ENCODE peak calls at places on chromosomes 13 and 19, in four cellular contexts. C, A, S and V are unnamed samples.

GRCh38 chr19:23956051-23956450 is 41.4 kb downstream of the ZNF726 start:
- DNase-seq in A (no peak), S (no peak), C (no peak), V (no peak)

GRCh38 chr13:84925443-84925842 is 873.8 kb downstream of the SLITRK6 start:
- DNase-seq in S (peak; percentile 52), C (no peak), A (no peak), V (no peak)

GRCh38 chr13:99614465-99614885 is 113.2 kb downstream of the TM9SF2 start:
- DNase-seq in S (peak; percentile 91), A (no peak), C (no peak), V (no peak)

GRCh38 chr19:8615022-8615421 is 4.5 kb upstream of the ADAMTS10 start:
- DNase-seq in C (no peak), A (no peak), S (no peak), V (no peak)

GRCh38 chr19:29510701-29511265 is 15.0 kb upstream of the VSTM2B start:
- DNase-seq in A (peak; percentile 57), C (peak; percentile 16), S (no peak), V (no peak)

GRCh38 chr13:39023316-39023715 is 14.6 kb downstream of the PROSER1 start:
- DNase-seq in A (no peak), C (no peak), S (no peak), V (no peak)

GRCh38 chr19:3193256-3194062 is 7.7 kb downstream of the NCLN start:
- DNase-seq in C (no peak), A (peak; percentile 70), S (no peak), V (no peak)

GRCh38 chr13:80778302-80778701 is 437.4 kb upstream of the SPRY2 start:
- DNase-seq in A (no peak), S (peak; percentile 52), C (no peak), V (no peak)

GRCh38 chr13:44211286-44211685 is 162.3 kb upstream of the SERP2 start:
- DNase-seq in C (no peak), A (no peak), S (no peak), V (no peak)

GRCh38 chr19:21482863-21483276 is 22.5 kb upstream of the ZNF429 start:
- DNase-seq in C (peak; percentile 80), S (no peak), A (peak; percentile 88), V (peak; percentile 63)

GRCh38 chr13:98664510-98664909 is 87.6 kb upstream of the STK24 start:
- DNase-seq in S (no peak), C (no peak), A (no peak), V (no peak)

GRCh38 chr13:23427342-23428182 is 5.9 kb downstream of the SACS start:
- DNase-seq in A (no peak), S (peak; percentile 69), C (no peak), V (no peak)

GRCh38 chr19:34732548-34733255 is 1.3 kb upstream of the ZNF181 start:
- DNase-seq in C (no peak), A (no peak), S (no peak), V (no peak)

GRCh38 chr19:4742717-4743646 is 19.3 kb upstream of the DPP9 start:
- DNase-seq in A (no peak), S (no peak), C (no peak), V (no peak)

GRCh38 chr13:21309542-21310172 is 133.2 kb downstream of the MRPL57 start:
- DNase-seq in C (no peak), S (no peak), A (no peak), V (no peak)

GRCh38 chr13:94712287-94712811 is at the start of gene SOX21:
- DNase-seq in S (peak; percentile 28), A (no peak), C (no peak), V (no peak)

GRCh38 chr13:90302113-90302512 is 1045.4 kb upstream of the MIR17HG start:
- DNase-seq in A (no peak), S (peak; percentile 67), C (no peak), V (no peak)

GRCh38 chr13:31870511-31870910 is 131.2 kb downstream of the RXFP2 start:
- DNase-seq in C (no peak), S (peak; percentile 14), A (no peak), V (no peak)

GRCh38 chr13:101654916-101655315 is 202.4 kb downstream of the ITGBL1 start:
- DNase-seq in A (no peak), C (no peak), S (no peak), V (no peak)

GRCh38 chr13:26401578-26402021 is 147.7 kb downstream of the CDK8 start:
- DNase-seq in A (no peak), C (no peak), S (no peak), V (no peak)

GRCh38 chr19:16779539-16780163 is 49.5 kb upstream of the SIN3B start:
- DNase-seq in A (no peak), C (no peak), S (no peak), V (no peak)

GRCh38 chr13:53165201-53165600 is 136.6 kb downstream of the OLFM4 start:
- DNase-seq in C (no peak), A (no peak), S (no peak), V (no peak)

GRCh38 chr13:26048745-26049144 is 3.1 kb downstream of the SHISA2 start:
- DNase-seq in S (no peak), C (no peak), A (no peak), V (no peak)

GRCh38 chr13:93635687-93636086 is 409.1 kb downstream of the GPC6 start:
- DNase-seq in C (no peak), A (no peak), S (no peak), V (no peak)

GRCh38 chr13:48431987-48432615 is 19.2 kb upstream of the LPAR6 start:
- DNase-seq in C (no peak), S (no peak), A (no peak), V (no peak)

GRCh38 chr13:90951663-90952062 is 395.8 kb upstream of the MIR17HG start:
- DNase-seq in A (no peak), C (no peak), S (no peak), V (no peak)

GRCh38 chr13:112783135-112783945 is 93.5 kb downstream of the ATP11A start:
- DNase-seq in C (no peak), S (no peak), A (no peak), V (no peak)

GRCh38 chr13:72201726-72202125 is 334.7 kb upstream of the DACH1 start:
- DNase-seq in A (no peak), S (no peak), C (no peak), V (no peak)

GRCh38 chr13:40205771-40206240 is 460.6 kb downstream of the FOXO1 start:
- DNase-seq in A (no peak), S (no peak), C (no peak), V (no peak)

GRCh38 chr13:114082849-114083645 is 49.4 kb downstream of the RASA3 start:
- DNase-seq in C (no peak), S (no peak), A (no peak), V (no peak)

GRCh38 chr13:74424455-74424854 is 290.3 kb upstream of the KLF12 start:
- DNase-seq in C (no peak), A (no peak), S (no peak), V (no peak)

GRCh38 chr13:28220166-28220565 is 81.8 kb downstream of the PAN3 start:
- DNase-seq in A (no peak), C (no peak), S (peak; percentile 9), V (no peak)

GRCh38 chr19:50759886-50760285 is 10.4 kb upstream of the GPR32 start:
- DNase-seq in C (no peak), A (no peak), S (no peak), V (no peak)

GRCh38 chr13:76667551-76667950 is 218.7 kb downstream of the KCTD12 start:
- DNase-seq in A (no peak), S (peak; percentile 16), C (no peak), V (no peak)

GRCh38 chr13:101303512-101303911 is 112.8 kb downstream of the NALCN start:
- DNase-seq in C (no peak), A (no peak), S (no peak), V (no peak)

GRCh38 chr19:51473009-51473707 is 5.2 kb upstream of the CEACAM18 start:
- DNase-seq in S (peak; percentile 50), A (peak; percentile 88), C (no peak), V (peak; percentile 51)

GRCh38 chr19:18894254-18895037 is 1.5 kb downstream of the CERS1 start:
- DNase-seq in A (peak; percentile 45), S (no peak), C (no peak), V (no peak)

GRCh38 chr19:18896421-18896841 is 473 bp upstream of the CERS1 start:
- DNase-seq in S (peak; percentile 17), A (peak; percentile 61), C (no peak), V (no peak)

GRCh38 chr19:18895828-18896341 is at the start of gene CERS1:
- DNase-seq in S (no peak), C (no peak), A (no peak), V (no peak)

GRCh38 chr19:18895038-18895827 is 725 bp downstream of the CERS1 start:
- DNase-seq in A (peak; percentile 75), S (peak; percentile 28), C (no peak), V (no peak)

GRCh38 chr19:18893573-18894253 is 2.2 kb downstream of the CERS1 start:
- DNase-seq in C (no peak), A (peak; percentile 63), S (no peak), V (no peak)
- H3K27ac ChIP-seq in C (no peak overlapping the region), A (no peak overlapping the region), S (no peak overlapping the region), V (no peak overlapping the region)

GRCh38 chr19:56066152-56067023 is 54.7 kb downstream of the ZNF787 start:
- DNase-seq in S (peak; percentile 26), C (peak; percentile 80), A (peak; percentile 91), V (peak; percentile 61)

GRCh38 chr19:56076413-56076998 is 44.6 kb downstream of the ZNF787 start:
- DNase-seq in S (peak; percentile 35), C (no peak), A (peak; percentile 48), V (no peak)

GRCh38 chr19:56069642-56070041 is 51.5 kb downstream of the ZNF787 start:
- DNase-seq in C (no peak), S (no peak), A (no peak), V (no peak)

GRCh38 chr19:56071151-56071550 is 49.9 kb downstream of the ZNF787 start:
- DNase-seq in C (no peak), A (peak; percentile 34), S (no peak), V (no peak)
- TF ChIP-seq CTCF in C (no peak), A (no peak), S (peak; percentile 4), V (peak; percentile 7)

DNA sequence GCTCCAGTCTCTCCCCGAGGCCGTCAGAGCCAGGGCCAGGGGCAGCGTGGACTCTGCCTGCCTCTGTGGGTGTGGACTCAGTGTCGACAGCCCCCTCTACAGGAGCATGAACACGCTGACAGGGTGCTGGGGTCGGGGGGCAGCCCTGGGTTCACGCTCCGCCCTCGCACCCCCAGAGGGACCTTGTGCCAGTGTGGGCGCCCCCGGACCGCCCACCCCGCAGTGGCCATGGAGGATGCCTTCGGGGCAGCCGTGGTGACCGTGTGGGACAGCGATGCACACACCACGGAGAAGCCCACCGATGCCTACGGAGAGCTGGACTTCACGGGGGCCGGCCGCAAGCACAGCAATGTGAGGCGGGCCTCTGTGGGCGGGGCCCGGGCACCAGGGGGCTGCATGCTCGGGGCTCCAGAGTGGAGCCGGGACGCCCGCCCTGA is 8.3 kb downstream of the TRPM4 start:
- DNase-seq in C (peak; percentile 58), S (no peak), A (no peak), V (no peak)
- H3K27ac ChIP-seq in C (peak overlapping the region; percentile 91), S (no peak overlapping the region), A (no peak overlapping the region), V (peak overlapping the region; percentile 93)

GRCh38 chr19:54430306-54431254 is 15.3 kb downstream of the TTYH1 start:
- DNase-seq in S (no peak), A (peak; percentile 86), C (peak; percentile 83), V (peak; percentile 47)
- TF ChIP-seq CTCF in S (no peak), A (no peak), C (peak; percentile 52), V (peak; percentile 49)

DNA sequence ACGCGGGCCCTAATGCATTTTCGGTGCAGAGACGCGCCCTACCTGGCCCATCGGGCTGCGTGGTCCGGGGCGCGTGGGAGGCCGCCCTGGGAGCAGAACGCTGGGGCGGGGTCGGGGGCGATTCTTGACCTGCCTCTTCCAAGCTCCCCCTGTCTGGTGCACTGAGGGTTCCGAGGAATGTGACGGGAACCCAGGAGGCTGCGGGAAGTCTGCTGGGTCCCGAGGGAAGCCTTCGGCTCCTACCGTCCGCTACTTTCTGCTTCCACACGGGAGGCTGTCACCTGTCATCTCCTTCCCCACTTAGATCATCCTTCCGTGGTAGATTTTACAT is 768 bp upstream of the SPRYD7 start:
- DNase-seq in C (peak; percentile 66), A (no peak), S (no peak), V (no peak)
- H3K27ac ChIP-seq in C (peak overlapping the region; percentile 64), A (peak overlapping the region; percentile 14), S (peak overlapping the region; percentile 82), V (peak overlapping the region; percentile 90)